ENCODE peak calls at places on chromosome 6, in eight cellular contexts. Q is coronary artery; X is CD8-positive, alpha-beta T cell; H is astrocyte; E is Peyer's patch; O is ascending aorta; K is cardiac muscle cell; M is HCT116. U is an unnamed sample.
A peak's percentile ranks its signal among the peaks of the same experiment; 100 is the strongest.

GRCh38 chr6:45377041-45377554 is 636 bp downstream of the SUPT3H start:
- DNase-seq in Q (peak; percentile 80), X (no peak), H (no peak), E (peak; percentile 78), O (peak; percentile 83), K (no peak), M (no peak), U (no peak)

GRCh38 chr6:159578629-159579028 is 114.4 kb downstream of the SOD2 start:
- DNase-seq in Q (no peak), X (no peak), H (peak; percentile 60), E (no peak), O (no peak), K (no peak), M (no peak), U (no peak)

GRCh38 chr6:143745160-143746133 is 67.7 kb downstream of the PHACTR2 start:
- DNase-seq in Q (no peak), X (no peak), H (peak; percentile 86), E (no peak), O (peak; percentile 70), K (peak; percentile 69), M (peak; percentile 15), U (no peak)

GRCh38 chr6:16126881-16127280 is 2.0 kb upstream of the MYLIP start:
- DNase-seq in Q (no peak), X (no peak), H (no peak), E (no peak), O (no peak), K (no peak), M (no peak), U (no peak)

GRCh38 chr6:30219244-30219643 is 6.0 kb upstream of the TRIM26 start:
- DNase-seq in Q (no peak), X (peak; percentile 38), H (no peak), E (peak; percentile 60), O (no peak), K (peak; percentile 61), M (no peak), U (no peak)

GRCh38 chr6:22149501-22150490 is 147.0 kb downstream of the PRL start:
- DNase-seq in Q (no peak), X (no peak), H (peak; percentile 56), E (no peak), O (no peak), K (peak; percentile 59), M (no peak), U (no peak)

GRCh38 chr6:33206864-33207568 is 1.3 kb upstream of the RING1 start:
- DNase-seq in Q (no peak), X (no peak), H (no peak), E (no peak), O (peak; percentile 65), K (no peak), M (no peak), U (no peak)

GRCh38 chr6:1311400-1312192 is at the start of gene FOXQ1:
- DNase-seq in Q (no peak), X (no peak), H (no peak), E (no peak), O (no peak), K (peak; percentile 40), M (peak; percentile 21), U (peak; percentile 59)

GRCh38 chr6:36340671-36341454 is 4.2 kb upstream of the BNIP5 start:
- DNase-seq in Q (peak; percentile 81), X (peak; percentile 70), H (no peak), E (peak; percentile 71), O (peak; percentile 91), K (peak; percentile 95), M (peak; percentile 48), U (peak; percentile 75)

GRCh38 chr6:100116409-100117194 is 122.6 kb upstream of the MCHR2 start:
- DNase-seq in Q (no peak), X (no peak), H (peak; percentile 53), E (no peak), O (no peak), K (peak; percentile 81), M (peak; percentile 80), U (no peak)

GRCh38 chr6:41503841-41504525 is 42.2 kb upstream of the FOXP4 start:
- DNase-seq in Q (no peak), X (no peak), H (peak; percentile 77), E (no peak), O (peak; percentile 68), K (peak; percentile 80), M (no peak), U (no peak)

GRCh38 chr6:165229216-165229615 is 80.2 kb downstream of the C6orf118 start:
- DNase-seq in Q (no peak), X (no peak), H (no peak), E (no peak), O (no peak), K (no peak), M (no peak), U (no peak)

GRCh38 chr6:125671323-125671722 is 78.1 kb upstream of the HEY2 start:
- DNase-seq in Q (no peak), X (no peak), H (no peak), E (no peak), O (no peak), K (no peak), M (no peak), U (no peak)

GRCh38 chr6:125668071-125668470 is 81.4 kb upstream of the HEY2 start:
- DNase-seq in Q (no peak), X (no peak), H (no peak), E (no peak), O (no peak), K (no peak), M (no peak), U (no peak)

GRCh38 chr6:125674230-125674629 is 75.2 kb upstream of the HEY2 start:
- DNase-seq in Q (no peak), X (no peak), H (no peak), E (no peak), O (no peak), K (no peak), M (no peak), U (no peak)

GRCh38 chr6:125667326-125667725 is 82.1 kb upstream of the HEY2 start:
- DNase-seq in Q (no peak), X (no peak), H (no peak), E (no peak), O (no peak), K (no peak), M (no peak), U (no peak)

GRCh38 chr6:125670586-125670985 is 78.8 kb upstream of the HEY2 start:
- DNase-seq in Q (no peak), X (no peak), H (no peak), E (no peak), O (no peak), K (peak; percentile 2), M (no peak), U (no peak)
- H3K27ac ChIP-seq in Q (peak overlapping the region; percentile 52), X (no peak overlapping the region), H (no peak overlapping the region), E (no peak overlapping the region), O (peak overlapping the region; percentile 52), K (no peak overlapping the region), M (no peak overlapping the region), U (no peak overlapping the region)

GRCh38 chr6:144999127-144999526 is 714.0 kb downstream of the UTRN start:
- DNase-seq in Q (no peak), X (no peak), H (no peak), E (no peak), O (no peak), K (no peak), M (no peak), U (no peak)
- TF ChIP-seq CTCF in Q (no peak), X (no peak), H (no peak), E (no peak), O (no peak), K (no peak), M (no peak), U (no peak)

DNA sequence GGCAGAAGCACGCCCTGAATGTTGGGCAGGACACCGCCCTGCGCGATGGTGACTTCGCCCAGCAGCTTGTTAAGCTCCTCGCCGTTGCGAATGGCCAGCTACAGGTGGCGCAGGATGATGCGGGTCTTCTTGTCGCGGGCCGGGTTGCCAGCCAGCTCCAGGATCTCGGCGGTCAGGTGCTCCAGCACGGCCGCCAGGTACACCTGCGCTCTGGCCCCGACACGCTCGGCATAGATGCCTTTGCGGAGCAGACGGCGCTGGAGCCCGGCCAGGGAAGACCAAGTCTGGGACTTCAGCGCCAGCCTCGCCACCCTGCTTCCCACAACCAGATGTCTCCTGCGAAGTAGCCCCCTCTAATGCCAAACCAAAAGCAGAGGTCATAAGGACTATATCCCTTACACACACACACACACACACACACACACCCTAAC is 8.0 kb upstream of the SLC17A3 start:
- DNase-seq in Q (no peak), X (peak; percentile 31), H (no peak), E (peak; percentile 26), O (no peak), K (peak; percentile 19), M (no peak), U (no peak)
- H3K4me3 ChIP-seq in Q (peak overlapping the region; percentile 13), X (peak overlapping the region; percentile 42), H (no peak overlapping the region), E (peak overlapping the region; percentile 34), O (no peak overlapping the region), K (no peak overlapping the region), M (no peak overlapping the region), U (no peak overlapping the region)

GRCh38 chr6:31831350-31832215 is 4.0 kb downstream of the HSPA1B start:
- DNase-seq in Q (no peak), X (no peak), H (no peak), E (no peak), O (no peak), K (no peak), M (no peak), U (no peak)
- H3K27ac ChIP-seq in Q (peak overlapping the region; percentile 91), X (no peak overlapping the region), H (no peak overlapping the region), E (peak overlapping the region; percentile 86), O (no peak overlapping the region), K (no peak overlapping the region), M (peak overlapping the region; percentile 46), U (peak overlapping the region; percentile 80)

U was measured in breast epithelium.